ENCODE peak calls at places on chromosomes 11 and 22, in seven cellular contexts. F, D, V, B, N, Q and J are unnamed samples.

GRCh38 chr11:124716596-124716995 is 23.1 kb upstream of the NRGN start:
- DNase-seq in D (no peak), N (no peak), V (no peak), F (no peak), Q (no peak), B (no peak), J (no peak)

GRCh38 chr11:61157743-61158142 is 3.5 kb downstream of the VPS37C start:
- DNase-seq in F (no peak), V (no peak), N (no peak), B (no peak), D (no peak), Q (no peak), J (no peak)

GRCh38 chr22:47327241-47327640 is 564.8 kb downstream of the TBC1D22A start:
- DNase-seq in N (no peak), V (no peak), Q (no peak), D (no peak), F (no peak), B (no peak), J (no peak)

GRCh38 chr11:74672956-74673895 is 58.0 kb downstream of the CHRDL2 start:
- DNase-seq in Q (peak; percentile 60), V (peak; percentile 39), N (no peak), F (peak; percentile 97), B (peak; percentile 88), D (peak; percentile 95), J (no peak)

GRCh38 chr11:8963569-8964323 is 496 bp downstream of the TMEM9B start:
- DNase-seq in V (peak; percentile 73), D (no peak), Q (peak; percentile 87), B (peak; percentile 74), F (peak; percentile 56), N (peak; percentile 80), J (peak; percentile 82)

GRCh38 chr11:134224710-134225662 is 515 bp downstream of the VPS26B start:
- DNase-seq in F (peak; percentile 18), N (peak; percentile 75), V (peak; percentile 27), D (no peak), Q (peak; percentile 72), B (peak; percentile 29), J (peak; percentile 19)

GRCh38 chr11:66042227-66043007 is 6.5 kb downstream of the GAL3ST3 start:
- DNase-seq in Q (no peak), F (no peak), N (no peak), D (no peak), B (no peak), V (no peak), J (no peak)

GRCh38 chr11:62013266-62014157 is 46.1 kb upstream of the FTH1 start:
- DNase-seq in N (no peak), D (no peak), V (no peak), Q (no peak), F (peak; percentile 41), B (peak; percentile 83), J (no peak)

GRCh38 chr11:65437436-65438227 is 15.0 kb downstream of the NEAT1 start:
- DNase-seq in V (peak; percentile 8), N (no peak), B (no peak), Q (no peak), F (no peak), D (no peak), J (no peak)

GRCh38 chr11:92024788-92025187 is 199.8 kb upstream of the FAT3 start:
- DNase-seq in F (no peak), D (no peak), N (no peak), B (no peak), V (no peak), Q (no peak), J (no peak)

GRCh38 chr11:23772081-23772480 is 724.8 kb upstream of the LUZP2 start:
- DNase-seq in V (no peak), Q (no peak), D (peak; percentile 39), B (no peak), F (no peak), N (no peak), J (no peak)

GRCh38 chr11:120336641-120337132 is 474 bp downstream of the ARHGEF12 start:
- DNase-seq in D (no peak), F (peak; percentile 16), N (peak; percentile 54), V (peak; percentile 41), Q (peak; percentile 85), B (no peak), J (no peak)

GRCh38 chr11:132220464-132220863 is 850.0 kb downstream of the NTM start:
- DNase-seq in B (no peak), V (no peak), Q (no peak), D (peak; percentile 18), F (peak; percentile 92), N (no peak), J (no peak)

GRCh38 chr11:95282337-95282751 is 51.3 kb upstream of the SESN3 start:
- DNase-seq in Q (no peak), N (no peak), V (no peak), F (no peak), B (no peak), D (no peak), J (no peak)

GRCh38 chr11:114307524-114308203 is 11.5 kb downstream of the NNMT start:
- DNase-seq in Q (peak; percentile 36), F (peak; percentile 87), V (no peak), B (no peak), N (no peak), D (no peak), J (no peak)

GRCh38 chr11:5364214-5364613 is 12.9 kb downstream of the OR51B6 start:
- DNase-seq in B (no peak), N (no peak), Q (no peak), F (peak; percentile 88), D (peak; percentile 87), V (peak; percentile 67), J (no peak)

GRCh38 chr22:49152146-49152929 is 675.3 kb downstream of the BRD1 start:
- DNase-seq in V (no peak), D (no peak), F (no peak), N (no peak), Q (no peak), B (no peak), J (peak; percentile 90)

GRCh38 chr22:38788016-38788415 is 5.9 kb downstream of the DNAL4 start:
- DNase-seq in Q (no peak), B (no peak), V (no peak), D (no peak), F (no peak), N (no peak), J (no peak)

GRCh38 chr11:68351450-68352275 is 39.3 kb downstream of the LRP5 start:
- DNase-seq in D (no peak), V (no peak), F (no peak), N (no peak), B (no peak), Q (no peak), J (no peak)

GRCh38 chr22:31343235-31344191 is 2.6 kb downstream of the PATZ1 start:
- DNase-seq in D (no peak), N (peak; percentile 63), F (no peak), Q (peak; percentile 27), V (no peak), B (peak; percentile 90), J (no peak)

GRCh38 chr11:110711776-110712642 is at the start of gene ARHGAP20:
- DNase-seq in D (no peak), V (no peak), N (peak; percentile 69), F (peak; percentile 34), Q (no peak), B (no peak), J (peak; percentile 61)

GRCh38 chr22:26888887-26889286 is 231.5 kb downstream of the MIAT start:
- DNase-seq in F (no peak), B (no peak), D (no peak), N (no peak), V (no peak), Q (no peak), J (no peak)

GRCh38 chr11:96267001-96267489 is 76.0 kb downstream of the MAML2 start:
- DNase-seq in V (no peak), F (no peak), Q (no peak), B (no peak), N (no peak), D (no peak), J (no peak)

GRCh38 chr11:69894126-69895047 is 75.2 kb upstream of the FGF3 start:
- DNase-seq in V (no peak), D (no peak), Q (no peak), N (no peak), B (peak; percentile 51), F (no peak), J (no peak)

GRCh38 chr11:13227676-13228255 is 49.8 kb upstream of the BMAL1 start:
- DNase-seq in Q (no peak), D (no peak), V (no peak), F (no peak), B (no peak), N (no peak), J (no peak)

GRCh38 chr11:33640730-33641371 is 59.8 kb downstream of the C11orf91 start:
- DNase-seq in B (no peak), F (no peak), D (no peak), N (no peak), Q (no peak), V (no peak), J (no peak)

GRCh38 chr11:33000181-33000580 is 15.5 kb upstream of the DEPDC7 start:
- DNase-seq in D (peak; percentile 50), B (peak; percentile 8), N (no peak), V (no peak), F (peak; percentile 82), Q (no peak), J (no peak)

GRCh38 chr11:2488004-2488403 is 43.2 kb downstream of the KCNQ1 start:
- DNase-seq in D (no peak), N (no peak), Q (peak; percentile 1), V (no peak), F (no peak), B (no peak), J (no peak)

GRCh38 chr11:74680703-74681531 is 50.3 kb downstream of the CHRDL2 start:
- DNase-seq in B (no peak), V (no peak), D (no peak), N (peak; percentile 1), Q (no peak), F (no peak), J (no peak)

GRCh38 chr11:79076526-79077115 is 364.2 kb downstream of the TENM4 start:
- DNase-seq in Q (peak; percentile 77), D (no peak), B (peak; percentile 26), V (peak; percentile 19), N (peak; percentile 26), F (no peak), J (no peak)

GRCh38 chr11:65808744-65809341 is 22.0 kb downstream of the OVOL1 start:
- DNase-seq in Q (no peak), B (no peak), D (no peak), F (no peak), N (no peak), V (no peak), J (no peak)

GRCh38 chr11:90229791-90230190 is 6.9 kb upstream of the CHORDC1 start:
- DNase-seq in Q (no peak), B (no peak), F (peak; percentile 9), D (no peak), V (peak; percentile 22), N (no peak), J (no peak)

GRCh38 chr11:108985611-108986279 is 320.9 kb downstream of the DDX10 start:
- DNase-seq in D (peak; percentile 33), Q (no peak), B (no peak), F (peak; percentile 57), V (no peak), N (no peak), J (no peak)

GRCh38 chr11:69705246-69705856 is 1.5 kb upstream of the FGF19 start:
- DNase-seq in N (no peak), B (no peak), D (no peak), F (no peak), V (no peak), Q (no peak), J (no peak)

GRCh38 chr11:65377777-65378176 is 4.7 kb downstream of the SLC25A45 start:
- DNase-seq in D (no peak), B (no peak), V (no peak), N (no peak), F (no peak), Q (no peak), J (no peak)